ENCODE peak calls at places on chromosomes 6 and 20, in ten cellular contexts. J is GM20000; O is activated CD4-positive, alpha-beta T cell treated with anti-CD3 and anti-CD28 coated beads, Interleukin-2, amount 50 U/mL, for 1 hour; T is thoracic aorta; W is CD8-positive, alpha-beta T cell; I is T-helper 1 cell; E is Calu3; V is Jurkat, Clone E6-1; Q is neuronal stem cell; H is GF-D8. G is an unnamed sample.
A peak's percentile ranks its signal among the peaks of the same experiment; 100 is the strongest.

GRCh38 chr6:162371133-162371532 is 356.4 kb downstream of the PRKN start:
- DNase-seq in T (no peak), V (no peak), J (no peak), H (no peak), I (no peak), O (no peak), W (no peak), E (no peak), Q (no peak), G (no peak)

GRCh38 chr6:166308769-166309589 is 787 bp upstream of the PRR18 start:
- DNase-seq in T (no peak), E (no peak), V (no peak), W (no peak), H (no peak), Q (no peak), I (no peak), J (no peak), O (no peak), G (no peak)

GRCh38 chr6:135321012-135321621 is 140.0 kb downstream of the MYB start:
- DNase-seq in V (peak; percentile 73), J (no peak), H (no peak), Q (no peak), T (no peak), I (no peak), O (no peak), W (no peak), E (no peak), G (no peak)

GRCh38 chr20:10061641-10062040 is 26.9 kb downstream of the ANKEF1 start:
- DNase-seq in J (no peak), V (peak; percentile 16), W (no peak), I (no peak), O (no peak), Q (no peak), T (no peak), H (no peak), E (no peak), G (no peak)

GRCh38 chr20:34522969-34523871 is 7.0 kb downstream of the DYNLRB1 start:
- DNase-seq in T (no peak), O (peak; percentile 55), W (peak; percentile 58), H (no peak), E (peak; percentile 84), J (peak; percentile 50), Q (no peak), V (peak; percentile 50), I (peak; percentile 36), G (peak; percentile 13)

GRCh38 chr6:155022726-155023125 is 27.6 kb downstream of the TIAM2 start:
- DNase-seq in V (no peak), E (no peak), J (no peak), Q (no peak), T (no peak), H (no peak), I (no peak), W (no peak), O (no peak), G (no peak)

GRCh38 chr6:76264466-76264865 is 192.0 kb upstream of the IMPG1 start:
- DNase-seq in T (no peak), O (no peak), V (no peak), J (no peak), E (no peak), H (no peak), I (no peak), W (no peak), Q (no peak), G (no peak)

GRCh38 chr6:11772109-11772830 is 6.3 kb downstream of the ADTRP start:
- DNase-seq in Q (no peak), O (no peak), I (no peak), E (peak; percentile 29), V (no peak), J (no peak), T (no peak), H (no peak), W (no peak), G (no peak)

GRCh38 chr20:17934141-17934862 is 34.3 kb downstream of the SNX5 start:
- DNase-seq in H (no peak), O (no peak), V (no peak), E (no peak), J (no peak), Q (no peak), T (no peak), W (no peak), I (no peak), G (no peak)

GRCh38 chr6:107561325-107561724 is 71.4 kb downstream of the SOBP start:
- DNase-seq in I (no peak), E (no peak), J (no peak), O (no peak), H (no peak), V (no peak), T (no peak), W (no peak), Q (no peak), G (no peak)

GRCh38 chr6:109373333-109373732 is 8.9 kb downstream of the CD164 start:
- DNase-seq in W (no peak), J (no peak), H (no peak), O (no peak), Q (no peak), E (no peak), V (no peak), I (no peak), T (no peak), G (peak; percentile 43)

GRCh38 chr6:142802124-142802523 is 142.9 kb downstream of the HIVEP2 start:
- DNase-seq in H (peak; percentile 3), J (no peak), W (no peak), E (peak; percentile 37), V (no peak), T (no peak), Q (no peak), O (no peak), I (peak; percentile 33), G (peak; percentile 59)

GRCh38 chr6:105270511-105270910 is 90.7 kb upstream of the POPDC3 start:
- DNase-seq in H (no peak), J (no peak), V (no peak), I (no peak), Q (no peak), E (no peak), T (no peak), W (no peak), O (no peak), G (no peak)

GRCh38 chr6:14216931-14217684 is 99.5 kb downstream of the CD83 start:
- DNase-seq in O (no peak), T (no peak), H (no peak), J (no peak), I (no peak), Q (no peak), W (no peak), V (no peak), E (no peak), G (no peak)

GRCh38 chr6:139017227-139017626 is 11.3 kb upstream of the ABRACL start:
- DNase-seq in W (no peak), J (no peak), E (no peak), Q (no peak), O (no peak), T (no peak), V (no peak), H (no peak), I (no peak), G (no peak)

GRCh38 chr6:46918830-46919229 is 2.9 kb downstream of the ADGRF5 start:
- DNase-seq in H (no peak), I (no peak), J (no peak), W (no peak), V (no peak), Q (no peak), T (no peak), O (no peak), E (no peak), G (no peak)

GRCh38 chr6:25051083-25051482 is 115.3 kb upstream of the RIPOR2 start:
- DNase-seq in E (no peak), W (no peak), I (no peak), V (no peak), T (no peak), H (no peak), O (no peak), J (no peak), Q (no peak), G (no peak)

GRCh38 chr6:4466260-4466659 is 309.9 kb upstream of the CDYL start:
- DNase-seq in T (no peak), J (no peak), O (no peak), V (no peak), Q (no peak), I (no peak), H (no peak), E (no peak), W (no peak), G (no peak)

GRCh38 chr6:143286280-143286795 is 164.2 kb downstream of the ADAT2 start:
- DNase-seq in I (no peak), O (no peak), H (no peak), J (no peak), E (no peak), Q (no peak), W (no peak), T (no peak), V (no peak), G (no peak)

GRCh38 chr6:148780918-148781436 is 34.1 kb downstream of the UST start:
- DNase-seq in T (no peak), Q (no peak), O (no peak), I (peak; percentile 64), J (peak; percentile 50), V (no peak), H (no peak), E (no peak), W (no peak), G (no peak)

GRCh38 chr6:35808688-35809087 is 3.5 kb downstream of the LHFPL5 start:
- DNase-seq in E (no peak), J (no peak), V (no peak), O (no peak), H (no peak), W (no peak), Q (no peak), T (no peak), I (no peak), G (no peak)

GRCh38 chr6:159978291-159979135 is 9.6 kb downstream of the IGF2R start:
- DNase-seq in W (peak; percentile 54), Q (no peak), T (no peak), J (peak; percentile 49), E (peak; percentile 45), I (peak; percentile 51), H (peak; percentile 41), O (no peak), V (no peak), G (peak; percentile 58)

GRCh38 chr6:25431642-25432307 is 152.6 kb downstream of the CARMIL1 start:
- DNase-seq in J (no peak), Q (no peak), T (no peak), O (no peak), H (no peak), V (no peak), I (no peak), W (no peak), E (no peak), G (no peak)

GRCh38 chr6:54419885-54420284 is 111.6 kb downstream of the TINAG start:
- DNase-seq in J (no peak), O (no peak), H (no peak), W (no peak), T (no peak), E (no peak), I (no peak), V (no peak), Q (no peak), G (no peak)

GRCh38 chr6:107635058-107635515 is 145.2 kb downstream of the SOBP start:
- DNase-seq in E (no peak), W (no peak), J (no peak), O (no peak), H (no peak), V (no peak), Q (no peak), T (no peak), I (no peak), G (no peak)

GRCh38 chr6:15628499-15629131 is 34.2 kb downstream of the DTNBP1 start:
- DNase-seq in T (no peak), I (peak; percentile 19), O (no peak), Q (no peak), W (peak; percentile 53), V (peak; percentile 65), H (no peak), E (no peak), J (peak; percentile 13), G (peak; percentile 77)

GRCh38 chr20:19976595-19977372 is 40.4 kb upstream of the NAA20 start:
- DNase-seq in E (peak; percentile 43), Q (no peak), V (peak; percentile 18), H (no peak), T (peak; percentile 46), O (no peak), W (no peak), I (no peak), J (no peak), G (no peak)

GRCh38 chr6:35024601-35025054 is 116.5 kb downstream of the TCP11 start:
- DNase-seq in J (no peak), V (no peak), W (no peak), Q (peak; percentile 51), E (peak; percentile 76), T (no peak), I (no peak), O (no peak), H (no peak), G (no peak)

G was measured in T-helper 2 cell treated with Interferon-gamma antibody and Interleukin-4, amounts not matched to agents 5 μg/mL and 100 μg/mL, for 36 hours.